ENCODE peak calls at places on chromosomes 5 and 9, in four cellular contexts. T is H1, I is GM12878, H is HepG2. S is an unnamed sample. For H3K4me1, the result is how much of the 10 kb centered on the place peaks cover.

GRCh38 chr5:142866563-142867275 is 96.5 kb downstream of the ARHGAP26 start:
- DNase-seq in T (no peak), I (peak), H (peak), S (no peak)

GRCh38 chr9:71285191-71285656 is 163.8 kb upstream of the TRPM3 start:
- DNase-seq in T (no peak), I (no peak), H (peak), S (peak)

GRCh38 chr5:125883223-125883622 is 540.0 kb upstream of the GRAMD2B start:
- DNase-seq in T (no peak), I (no peak), H (no peak), S (no peak)

GRCh38 chr5:65062684-65063083 is 294.0 kb downstream of the CWC27 start:
- DNase-seq in T (no peak), I (no peak), H (no peak), S (no peak)

GRCh38 chr5:55773057-55773456 is 35.2 kb downstream of the DDX4 start:
- DNase-seq in T (no peak), I (no peak), H (peak), S (no peak)

GRCh38 chr9:36803951-36804350 is 230.1 kb downstream of the PAX5 start:
- DNase-seq in T (no peak), I (no peak), H (no peak), S (no peak)

GRCh38 chr5:115578657-115579056 is 23.6 kb downstream of the TICAM2 start:
- DNase-seq in T (no peak), I (no peak), H (no peak), S (no peak)

GRCh38 chr9:104544644-104545043 is 8.0 kb upstream of the OR13C3 start:
- DNase-seq in T (no peak), I (no peak), H (no peak), S (no peak)

GRCh38 chr9:103660830-103661229 is 433.3 kb upstream of the SMC2 start:
- DNase-seq in T (no peak), I (no peak), H (no peak), S (no peak)

GRCh38 chr5:141708016-141708415 is 26.0 kb upstream of the ARAP3 start:
- DNase-seq in T (no peak), I (no peak), H (no peak), S (no peak)

GRCh38 chr5:120450910-120451309 is 13.2 kb upstream of the PRR16 start:
- DNase-seq in T (no peak), I (no peak), H (no peak), S (no peak)

GRCh38 chr5:5188377-5189020 is 48.4 kb downstream of the ADAMTS16 start:
- DNase-seq in T (no peak), I (no peak), H (no peak), S (no peak)

GRCh38 chr5:135253601-135254165 is 145.3 kb downstream of the MACROH2A1 start:
- DNase-seq in T (no peak), I (no peak), H (no peak), S (no peak)

GRCh38 chr9:116656535-116656934 is 30.6 kb upstream of the TRIM32 start:
- DNase-seq in T (no peak), I (no peak), H (no peak), S (no peak)

GRCh38 chr9:78004478-78005229 is 27.0 kb downstream of the GNAQ start:
- DNase-seq in T (no peak), I (no peak), H (peak), S (no peak)

GRCh38 chr5:122424211-122424610 is 112.2 kb downstream of the SNCAIP start:
- DNase-seq in T (no peak), I (no peak), H (no peak), S (no peak)

GRCh38 chr9:127177682-127178265 is 55.3 kb upstream of the ANGPTL2 start:
- DNase-seq in T (no peak), I (no peak), H (no peak), S (no peak)

GRCh38 chr5:138737494-138738265 is 15.5 kb upstream of the CTNNA1 start:
- DNase-seq in T (no peak), I (no peak), H (no peak), S (no peak)

GRCh38 chr5:16550316-16550952 is 66.4 kb downstream of the RETREG1 start:
- DNase-seq in T (no peak), I (no peak), H (peak), S (peak)

GRCh38 chr5:166086568-166086967 is 2204.9 kb upstream of the WWC1 start:
- DNase-seq in T (no peak), I (no peak), H (no peak), S (no peak)

GRCh38 chr9:133813749-133814585 is 75.8 kb upstream of the SARDH start:
- DNase-seq in T (no peak), I (no peak), H (no peak), S (no peak)

GRCh38 chr5:3068401-3068800 is 316.9 kb upstream of the IRX2 start:
- DNase-seq in T (no peak), I (no peak), H (no peak), S (no peak)

GRCh38 chr5:122500245-122501086 is 188.4 kb downstream of the SNCAIP start:
- DNase-seq in T (peak), I (no peak), H (peak), S (peak)

GRCh38 chr5:137279631-137280236 is 219.4 kb downstream of the SPOCK1 start:
- DNase-seq in T (no peak), I (no peak), H (no peak), S (no peak)

GRCh38 chr5:84724683-84725082 is 340.0 kb upstream of the EDIL3 start:
- DNase-seq in T (no peak), I (no peak), H (no peak), S (no peak)

GRCh38 chr5:177301503-177302165 is 1.9 kb downstream of the RAB24 start:
- DNase-seq in T (no peak), I (no peak), H (no peak), S (no peak)

GRCh38 chr9:129547869-129548570 is 72.9 kb downstream of the C9orf50 start:
- DNase-seq in T (no peak), I (no peak), H (no peak), S (no peak)

GRCh38 chr5:157740211-157740610 is 3.3 kb upstream of the LSM11 start:
- DNase-seq in T (no peak), I (no peak), H (peak), S (no peak)

GRCh38 chr9:14030350-14030823 is 283.6 kb downstream of the NFIB start:
- DNase-seq in T (no peak), I (no peak), H (no peak), S (no peak)

GRCh38 chr5:27458318-27458717 is 419.9 kb upstream of the CDH9 start:
- DNase-seq in T (no peak), I (no peak), H (no peak), S (no peak)

GRCh38 chr9:7560669-7561305 is 238.8 kb downstream of the DMAC1 start:
- DNase-seq in T (no peak), I (no peak), H (no peak), S (no peak)

GRCh38 chr9:109481747-109482325 is 16.3 kb downstream of the PTPN3 start:
- DNase-seq in T (no peak), I (no peak), H (no peak), S (no peak)

GRCh38 chr9:2657427-2657826 is 35.8 kb downstream of the VLDLR start:
- DNase-seq in T (no peak), I (no peak), H (no peak), S (no peak)

GRCh38 chr9:132451276-132451675 is 41.3 kb downstream of the CFAP77 start:
- DNase-seq in T (no peak), I (no peak), H (no peak), S (no peak)

GRCh38 chr5:75337366-75338021 is 474 bp downstream of the HMGCR start:
- DNase-seq in T (no peak), I (no peak), H (no peak), S (no peak)

GRCh38 chr5:107373511-107374263 is 297.1 kb downstream of the EFNA5 start:
- DNase-seq in T (no peak), I (no peak), H (no peak), S (no peak)

GRCh38 chr5:151080620-151081425 is at the start of gene TNIP1:
- DNase-seq in T (peak), I (no peak), H (peak), S (peak)

GRCh38 chr5:136077046-136077445 is 48.3 kb downstream of the TGFBI start:
- DNase-seq in T (no peak), I (no peak), H (no peak), S (no peak)

DNA sequence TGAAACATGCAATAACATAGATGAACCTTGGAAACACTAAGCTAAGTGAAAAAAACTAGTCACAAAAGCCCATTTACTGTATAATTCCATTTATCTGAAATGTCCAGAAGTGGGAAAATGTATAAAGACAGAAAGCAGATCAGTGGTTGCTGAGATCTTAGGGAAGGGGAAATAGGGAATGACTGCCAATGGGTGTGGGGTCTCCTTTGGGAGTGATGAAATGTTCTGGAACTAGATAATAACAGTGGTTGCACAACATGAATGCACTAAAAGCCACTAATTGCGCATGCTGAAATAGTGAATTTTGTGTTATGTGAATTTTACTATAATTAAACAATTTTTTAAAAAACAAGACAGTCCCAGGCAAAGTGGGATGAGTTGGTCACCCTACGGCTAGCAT is 472.8 kb downstream of the CCDC171 start:
- DNase-seq in T (no peak), I (no peak), H (no peak), S (no peak)
- H3K4me1 ChIP-seq in T (under half), I (under half), H (under half), S (under half)

DNA sequence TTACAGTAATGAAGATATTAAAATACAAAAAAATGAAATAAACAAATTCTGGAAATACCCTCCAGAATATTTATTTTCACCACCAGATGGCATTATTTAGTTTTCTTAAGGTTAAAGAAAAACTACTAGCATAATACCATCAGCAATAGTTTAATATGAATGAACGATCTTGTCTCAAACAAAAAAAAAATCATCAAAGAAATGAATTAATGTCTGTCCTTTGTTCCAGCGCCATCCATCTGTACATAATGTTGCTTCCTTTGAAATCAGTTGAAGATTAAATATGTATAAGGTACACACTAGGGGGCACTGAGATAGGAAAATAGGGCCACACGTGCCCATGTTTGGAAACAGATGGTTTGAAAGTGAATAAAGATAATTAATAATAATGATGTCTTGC is 84.9 kb upstream of the SLCO6A1 start:
- DNase-seq in T (no peak), I (no peak), H (no peak), S (no peak)
- TF ChIP-seq SUZ12 in T (no peak), I (no peak), H (no peak), S (no peak)

DNA sequence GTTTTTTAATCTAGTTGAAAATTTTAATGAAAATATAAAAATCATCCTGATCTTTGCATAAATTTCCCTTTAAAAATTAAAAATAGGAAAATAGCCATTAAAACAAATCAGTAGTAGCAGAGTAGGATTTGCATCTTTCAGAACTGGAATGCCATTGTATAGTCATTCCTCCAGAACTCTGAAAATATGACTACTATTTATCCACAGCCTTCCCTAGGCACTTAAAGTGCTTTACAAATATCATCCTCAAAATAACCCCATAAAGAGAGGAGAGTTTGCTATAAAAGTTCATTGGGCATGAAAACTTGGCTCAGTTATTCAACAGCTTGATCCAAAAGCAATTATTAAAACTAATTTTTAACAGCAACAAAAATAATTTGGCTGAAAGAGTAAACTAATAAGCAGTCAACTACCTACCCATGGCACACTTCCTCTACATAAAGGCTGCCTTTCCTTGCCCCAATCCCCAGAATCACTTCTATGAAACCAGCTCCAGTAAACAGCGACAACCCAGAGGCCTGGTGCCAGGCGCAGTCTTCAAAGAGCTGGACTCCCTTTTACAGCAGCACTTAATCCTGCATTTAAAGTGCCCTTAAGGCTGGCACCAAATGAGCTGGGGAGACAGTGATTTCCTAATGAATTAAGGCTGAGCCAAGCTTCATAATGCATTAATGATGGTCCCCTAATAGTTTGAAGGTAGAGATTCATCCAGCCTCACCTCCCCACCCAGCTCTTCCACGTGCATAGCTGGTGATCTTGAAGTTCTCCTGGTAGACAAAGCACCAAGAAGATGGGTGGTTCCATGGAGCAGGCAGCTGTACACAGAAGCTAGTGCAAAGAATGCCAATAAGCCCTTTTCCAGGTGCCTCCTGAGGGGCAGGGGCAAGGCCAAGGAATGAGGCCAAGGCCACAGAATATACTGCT is 36.1 kb downstream of the LHFPL2 start:
- DNase-seq in T (no peak), I (no peak), H (no peak), S (no peak)
- H3K4me1 ChIP-seq in T (under half), I (under half), H (half or more), S (under half)

GRCh38 chr5:19986036-19986619 is 1.9 kb downstream of the CDH18 start:
- DNase-seq in T (no peak), I (no peak), H (no peak), S (no peak)
- TF ChIP-seq SUZ12 in T (no peak), I (no peak), H (no peak), S (no peak)

DNA sequence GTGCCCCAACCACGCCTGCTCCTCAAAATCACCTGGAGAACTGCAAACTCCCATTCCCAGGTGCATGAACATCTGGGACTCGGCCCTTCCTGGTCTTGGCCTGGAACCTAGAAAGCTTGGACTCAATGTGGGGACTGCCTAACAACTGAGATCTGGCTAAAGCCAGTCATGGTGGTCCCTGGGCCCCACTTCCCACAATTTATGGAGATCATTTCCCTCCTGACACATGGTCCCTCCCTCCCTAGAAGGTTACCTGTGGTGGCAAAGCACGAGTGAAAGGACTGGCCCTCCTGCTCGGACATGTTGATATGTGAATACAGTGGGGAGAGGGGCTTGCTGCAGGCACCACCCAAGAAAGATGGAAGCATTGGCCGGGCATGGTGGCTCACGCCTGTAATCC is 18.8 kb downstream of the BICD2 start:
- DNase-seq in T (no peak), I (no peak), H (no peak), S (no peak)
- H3K4me1 ChIP-seq in T (under half), I (under half), H (half or more), S (under half)